ENCODE peak calls at places on chromosomes 7 and 10, in eight cellular contexts. One of them, this sample, is unnamed.

GRCh38 chr7:45001826-45002225 is 1.8 kb downstream of the CCM2 start:
- DNase-seq in mucosa of descending colon: no peak
- DNase-seq in heart left ventricle: no peak
- DNase-seq in astrocyte of the spinal cord: no peak
- DNase-seq in heart right ventricle: no peak
- DNase-seq in fibroblast of lung: no peak
- DNase-seq in adrenal gland: no peak
- DNase-seq in IMR-90: no peak
- DNase-seq in this sample: no peak

GRCh38 chr10:103550229-103550628 is 56.7 kb downstream of the NEURL1 start:
- DNase-seq in mucosa of descending colon: no peak
- DNase-seq in heart left ventricle: no peak
- DNase-seq in astrocyte of the spinal cord: no peak
- DNase-seq in heart right ventricle: no peak
- DNase-seq in fibroblast of lung: no peak
- DNase-seq in adrenal gland: no peak
- DNase-seq in IMR-90: no peak
- DNase-seq in this sample: no peak

GRCh38 chr10:33120275-33120674 is 162.2 kb upstream of the ITGB1 start:
- DNase-seq in mucosa of descending colon: no peak
- DNase-seq in heart left ventricle: no peak
- DNase-seq in astrocyte of the spinal cord: no peak
- DNase-seq in heart right ventricle: no peak
- DNase-seq in fibroblast of lung: no peak
- DNase-seq in adrenal gland: no peak
- DNase-seq in IMR-90: no peak
- DNase-seq in this sample: no peak

GRCh38 chr10:87538092-87538795 is 33.6 kb downstream of the MINPP1 start:
- DNase-seq in mucosa of descending colon: no peak
- DNase-seq in heart left ventricle: no peak
- DNase-seq in astrocyte of the spinal cord: no peak
- DNase-seq in heart right ventricle: no peak
- DNase-seq in fibroblast of lung: peak
- DNase-seq in adrenal gland: no peak
- DNase-seq in IMR-90: no peak
- DNase-seq in this sample: no peak

GRCh38 chr10:27503498-27504006 is 552 bp upstream of the RAB18 start:
- DNase-seq in mucosa of descending colon: no peak
- DNase-seq in heart left ventricle: no peak
- DNase-seq in astrocyte of the spinal cord: no peak
- DNase-seq in heart right ventricle: no peak
- DNase-seq in fibroblast of lung: no peak
- DNase-seq in adrenal gland: no peak
- DNase-seq in IMR-90: no peak
- DNase-seq in this sample: no peak

GRCh38 chr7:32762894-32763293 is 128.7 kb downstream of the KBTBD2 start:
- DNase-seq in mucosa of descending colon: no peak
- DNase-seq in heart left ventricle: no peak
- DNase-seq in astrocyte of the spinal cord: no peak
- DNase-seq in heart right ventricle: no peak
- DNase-seq in fibroblast of lung: no peak
- DNase-seq in adrenal gland: no peak
- DNase-seq in IMR-90: no peak
- DNase-seq in this sample: no peak

GRCh38 chr10:80581469-80581835 is 43.8 kb downstream of the SH2D4B start:
- DNase-seq in mucosa of descending colon: peak
- DNase-seq in heart left ventricle: no peak
- DNase-seq in astrocyte of the spinal cord: no peak
- DNase-seq in heart right ventricle: no peak
- DNase-seq in fibroblast of lung: no peak
- DNase-seq in adrenal gland: no peak
- DNase-seq in IMR-90: no peak
- DNase-seq in this sample: no peak

GRCh38 chr7:35576037-35576573 is 118.8 kb downstream of the HERPUD2 start:
- DNase-seq in mucosa of descending colon: no peak
- DNase-seq in heart left ventricle: no peak
- DNase-seq in astrocyte of the spinal cord: no peak
- DNase-seq in heart right ventricle: peak
- DNase-seq in fibroblast of lung: no peak
- DNase-seq in adrenal gland: no peak
- DNase-seq in IMR-90: no peak
- DNase-seq in this sample: no peak

GRCh38 chr7:8042796-8043535 is 74.4 kb downstream of the GLCCI1 start:
- DNase-seq in mucosa of descending colon: no peak
- DNase-seq in heart left ventricle: no peak
- DNase-seq in astrocyte of the spinal cord: peak
- DNase-seq in heart right ventricle: no peak
- DNase-seq in fibroblast of lung: peak
- DNase-seq in adrenal gland: no peak
- DNase-seq in IMR-90: peak
- DNase-seq in this sample: no peak

GRCh38 chr7:116970148-116970910 is 17.0 kb downstream of the ST7 start:
- DNase-seq in mucosa of descending colon: no peak
- DNase-seq in heart left ventricle: no peak
- DNase-seq in astrocyte of the spinal cord: no peak
- DNase-seq in heart right ventricle: no peak
- DNase-seq in fibroblast of lung: no peak
- DNase-seq in adrenal gland: no peak
- DNase-seq in IMR-90: no peak
- DNase-seq in this sample: no peak

GRCh38 chr7:41817386-41817785 is 114.5 kb upstream of the INHBA start:
- DNase-seq in mucosa of descending colon: no peak
- DNase-seq in heart left ventricle: no peak
- DNase-seq in astrocyte of the spinal cord: peak
- DNase-seq in heart right ventricle: no peak
- DNase-seq in fibroblast of lung: no peak
- DNase-seq in adrenal gland: no peak
- DNase-seq in IMR-90: peak
- DNase-seq in this sample: peak

GRCh38 chr7:155258233-155258575 is 39.5 kb upstream of the INSIG1 start:
- DNase-seq in mucosa of descending colon: no peak
- DNase-seq in heart left ventricle: peak
- DNase-seq in astrocyte of the spinal cord: peak
- DNase-seq in heart right ventricle: peak
- DNase-seq in fibroblast of lung: peak
- DNase-seq in adrenal gland: no peak
- DNase-seq in IMR-90: peak
- DNase-seq in this sample: peak

GRCh38 chr10:79045566-79046175 is 23.1 kb upstream of the ZMIZ1 start:
- DNase-seq in mucosa of descending colon: peak
- DNase-seq in heart left ventricle: no peak
- DNase-seq in astrocyte of the spinal cord: no peak
- DNase-seq in heart right ventricle: no peak
- DNase-seq in fibroblast of lung: no peak
- DNase-seq in adrenal gland: no peak
- DNase-seq in IMR-90: no peak
- DNase-seq in this sample: no peak

GRCh38 chr10:58919927-58920654 is 256.4 kb upstream of the PHYHIPL start:
- DNase-seq in mucosa of descending colon: no peak
- DNase-seq in heart left ventricle: no peak
- DNase-seq in astrocyte of the spinal cord: peak
- DNase-seq in heart right ventricle: no peak
- DNase-seq in fibroblast of lung: peak
- DNase-seq in adrenal gland: no peak
- DNase-seq in IMR-90: peak
- DNase-seq in this sample: peak

GRCh38 chr10:124019886-124020797 is 73.3 kb downstream of the CHST15 start:
- DNase-seq in mucosa of descending colon: peak
- DNase-seq in heart left ventricle: no peak
- DNase-seq in astrocyte of the spinal cord: no peak
- DNase-seq in heart right ventricle: no peak
- DNase-seq in fibroblast of lung: no peak
- DNase-seq in adrenal gland: no peak
- DNase-seq in IMR-90: no peak
- DNase-seq in this sample: no peak

GRCh38 chr10:88525371-88526079 is 57.6 kb downstream of the RNLS start:
- DNase-seq in mucosa of descending colon: no peak
- DNase-seq in heart left ventricle: no peak
- DNase-seq in astrocyte of the spinal cord: peak
- DNase-seq in heart right ventricle: no peak
- DNase-seq in fibroblast of lung: peak
- DNase-seq in adrenal gland: peak
- DNase-seq in IMR-90: peak
- DNase-seq in this sample: peak

GRCh38 chr7:3000566-3000965 is 43.1 kb downstream of the CARD11 start:
- DNase-seq in mucosa of descending colon: no peak
- DNase-seq in heart left ventricle: no peak
- DNase-seq in astrocyte of the spinal cord: no peak
- DNase-seq in heart right ventricle: no peak
- DNase-seq in fibroblast of lung: no peak
- DNase-seq in adrenal gland: no peak
- DNase-seq in IMR-90: no peak
- DNase-seq in this sample: no peak

GRCh38 chr10:132975976-132976682 is 33.8 kb upstream of the CFAP46 start:
- DNase-seq in mucosa of descending colon: peak
- DNase-seq in heart left ventricle: no peak
- DNase-seq in astrocyte of the spinal cord: no peak
- DNase-seq in heart right ventricle: no peak
- DNase-seq in fibroblast of lung: no peak
- DNase-seq in adrenal gland: no peak
- DNase-seq in IMR-90: no peak
- DNase-seq in this sample: peak

GRCh38 chr7:127208351-127208750 is 44.4 kb downstream of the GRM8 start:
- DNase-seq in mucosa of descending colon: no peak
- DNase-seq in heart left ventricle: no peak
- DNase-seq in astrocyte of the spinal cord: no peak
- DNase-seq in heart right ventricle: no peak
- DNase-seq in fibroblast of lung: no peak
- DNase-seq in adrenal gland: no peak
- DNase-seq in IMR-90: no peak
- DNase-seq in this sample: no peak

DNA sequence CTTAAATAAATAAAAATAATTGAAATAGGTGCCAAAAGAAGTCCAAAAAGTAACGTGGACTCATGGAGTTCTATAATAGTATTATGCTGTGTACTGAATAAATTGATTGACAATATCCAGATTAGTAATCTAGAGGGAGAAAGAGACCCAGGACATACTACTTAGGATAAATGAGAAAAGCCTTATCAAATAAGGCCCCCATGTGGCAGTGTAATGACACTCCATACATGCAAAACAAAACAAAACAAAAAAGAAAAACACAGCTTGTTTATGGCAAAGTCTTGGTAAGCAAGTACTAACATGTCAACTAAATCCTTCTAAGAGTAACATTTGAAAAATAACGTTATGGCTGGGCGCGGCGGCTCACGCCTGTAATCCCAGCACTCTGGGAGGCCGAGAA is 3.6 kb upstream of the RUNDC3B start:
- DNase-seq in mucosa of descending colon: no peak
- DNase-seq in heart left ventricle: no peak
- DNase-seq in astrocyte of the spinal cord: no peak
- DNase-seq in heart right ventricle: no peak
- DNase-seq in fibroblast of lung: no peak
- DNase-seq in adrenal gland: no peak
- DNase-seq in IMR-90: no peak
- DNase-seq in this sample: no peak
- TF ChIP-seq CTCF in mucosa of descending colon: no peak
- TF ChIP-seq CTCF in heart left ventricle: no peak
- TF ChIP-seq CTCF in astrocyte of the spinal cord: no peak
- TF ChIP-seq CTCF in heart right ventricle: no peak
- TF ChIP-seq CTCF in fibroblast of lung: no peak
- TF ChIP-seq CTCF in adrenal gland: peak
- TF ChIP-seq CTCF in IMR-90: no peak
- TF ChIP-seq CTCF in this sample: no peak

DNA sequence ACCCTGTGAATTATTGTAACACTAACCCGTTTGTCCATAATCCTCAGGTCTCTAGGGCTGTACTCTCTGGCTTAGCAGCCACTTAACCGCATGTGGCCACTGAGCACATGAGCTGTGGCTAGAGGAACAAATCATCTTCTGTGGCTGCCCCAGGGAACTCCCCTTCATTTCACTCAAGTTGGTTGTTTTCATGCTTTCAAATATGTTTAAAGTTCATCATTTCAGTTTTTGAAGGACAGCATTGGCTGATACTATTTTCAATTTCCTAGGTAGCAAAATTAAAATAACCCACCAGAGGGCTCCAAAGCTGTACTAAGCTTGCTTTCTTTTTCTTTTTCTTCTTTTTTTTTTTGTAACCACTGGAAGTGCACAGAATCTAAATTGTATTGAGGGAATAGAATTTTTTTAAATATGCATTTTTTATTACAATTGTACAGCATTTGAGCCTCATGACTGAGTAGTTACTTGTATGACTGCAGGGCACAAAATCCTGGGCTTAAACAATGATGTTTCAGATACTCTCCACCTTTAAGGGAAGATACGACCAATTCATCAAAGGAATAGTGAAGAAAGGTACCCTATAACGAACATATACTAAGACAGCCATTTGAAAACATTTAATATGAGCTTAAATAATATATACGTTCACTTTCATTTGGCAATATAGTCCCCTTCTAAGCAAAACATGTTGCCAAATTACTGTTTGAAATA is 38.6 kb downstream of the MRC1 start:
- DNase-seq in mucosa of descending colon: no peak
- DNase-seq in heart left ventricle: no peak
- DNase-seq in astrocyte of the spinal cord: peak
- DNase-seq in heart right ventricle: no peak
- DNase-seq in fibroblast of lung: peak
- DNase-seq in adrenal gland: no peak
- DNase-seq in IMR-90: peak
- DNase-seq in this sample: peak
- H3K4me3 ChIP-seq in mucosa of descending colon: no peak
- H3K4me3 ChIP-seq in heart left ventricle: no peak
- H3K4me3 ChIP-seq in astrocyte of the spinal cord: no peak
- H3K4me3 ChIP-seq in heart right ventricle: no peak
- H3K4me3 ChIP-seq in fibroblast of lung: no peak
- H3K4me3 ChIP-seq in adrenal gland: no peak
- H3K4me3 ChIP-seq in IMR-90: no peak
- H3K4me3 ChIP-seq in this sample: no peak

GRCh38 chr10:55550241-55550640 is 749.2 kb upstream of the PCDH15 start:
- DNase-seq in mucosa of descending colon: no peak
- DNase-seq in heart left ventricle: no peak
- DNase-seq in astrocyte of the spinal cord: peak
- DNase-seq in heart right ventricle: no peak
- DNase-seq in fibroblast of lung: peak
- DNase-seq in adrenal gland: no peak
- DNase-seq in IMR-90: no peak
- DNase-seq in this sample: no peak
- TF ChIP-seq CTCF in mucosa of descending colon: no peak
- TF ChIP-seq CTCF in heart left ventricle: no peak
- TF ChIP-seq CTCF in astrocyte of the spinal cord: no peak
- TF ChIP-seq CTCF in heart right ventricle: no peak
- TF ChIP-seq CTCF in fibroblast of lung: no peak
- TF ChIP-seq CTCF in adrenal gland: no peak
- TF ChIP-seq CTCF in IMR-90: no peak
- TF ChIP-seq CTCF in this sample: no peak

DNA sequence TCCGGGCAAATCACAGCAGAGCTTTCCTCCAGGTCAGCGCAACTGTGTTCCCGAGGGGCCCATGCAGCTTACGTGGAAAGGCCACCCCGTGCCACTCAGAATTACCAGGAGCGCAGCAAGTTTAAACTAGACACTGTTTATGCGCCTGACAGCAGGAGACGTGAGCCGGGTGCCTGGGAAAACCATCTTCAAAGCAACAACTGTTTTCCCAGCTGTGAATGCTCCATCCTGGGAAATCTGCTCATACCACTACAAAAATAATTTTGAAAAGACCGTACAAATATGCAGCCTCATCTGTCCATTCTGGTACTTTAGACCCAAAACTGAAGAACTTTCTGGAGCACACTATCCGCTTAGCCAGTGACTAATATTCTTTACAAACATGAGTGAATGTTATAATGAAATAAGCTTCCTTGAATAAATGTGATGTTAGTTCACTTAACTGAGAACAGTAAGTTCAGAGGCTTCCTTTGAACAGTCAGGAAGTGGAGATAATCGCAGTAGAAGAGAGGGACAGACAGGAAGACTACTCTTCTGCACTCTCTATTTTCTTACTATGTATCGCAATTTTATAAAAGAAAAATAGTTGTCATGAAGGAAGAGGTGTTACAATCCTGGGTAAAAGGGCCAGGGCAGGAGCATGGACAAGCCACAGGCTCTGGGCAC is 16.7 kb downstream of the GPER1 start:
- DNase-seq in mucosa of descending colon: no peak
- DNase-seq in heart left ventricle: no peak
- DNase-seq in astrocyte of the spinal cord: peak
- DNase-seq in heart right ventricle: no peak
- DNase-seq in fibroblast of lung: no peak
- DNase-seq in adrenal gland: no peak
- DNase-seq in IMR-90: no peak
- DNase-seq in this sample: no peak
- H3K4me3 ChIP-seq in mucosa of descending colon: no peak
- H3K4me3 ChIP-seq in heart left ventricle: no peak
- H3K4me3 ChIP-seq in astrocyte of the spinal cord: no peak
- H3K4me3 ChIP-seq in heart right ventricle: no peak
- H3K4me3 ChIP-seq in fibroblast of lung: no peak
- H3K4me3 ChIP-seq in adrenal gland: no peak
- H3K4me3 ChIP-seq in IMR-90: no peak
- H3K4me3 ChIP-seq in this sample: no peak

This sample was measured in AG10803.